ENCODE peak calls at places on chromosomes 2 and 18, in ten cellular contexts. W is PC-3, I is stomach, G is cardiac muscle cell, P is body of pancreas, A is heart left ventricle, U is psoas muscle, L is neural progenitor cell, S is ovary, T is mucosa of descending colon. Z is an unnamed sample. For H3K4me1, the result is how much of the 10 kb centered on the place peaks cover.

GRCh38 chr2:174339971-174340399 is 5.2 kb downstream of the SP9 start:
- DNase-seq in W (peak), I (no peak), G (no peak), P (no peak), A (no peak), U (no peak), L (peak), S (no peak), T (no peak), Z (no peak)

GRCh38 chr2:11434443-11434842 is 31.5 kb downstream of the E2F6 start:
- DNase-seq in W (no peak), I (no peak), G (no peak), P (no peak), A (no peak), U (no peak), L (no peak), S (no peak), T (no peak), Z (no peak)

GRCh38 chr2:229857634-229858033 is 64.2 kb downstream of the TRIP12 start:
- DNase-seq in W (no peak), I (no peak), G (no peak), P (no peak), A (no peak), U (no peak), L (no peak), S (no peak), T (no peak), Z (no peak)

GRCh38 chr18:63299837-63300787 is 19.5 kb downstream of the BCL2 start:
- DNase-seq in W (no peak), I (no peak), G (no peak), P (no peak), A (no peak), U (no peak), L (no peak), S (no peak), T (no peak), Z (no peak)

GRCh38 chr2:191171708-191172355 is 21.0 kb upstream of the STAT4 start:
- DNase-seq in W (peak), I (no peak), G (peak), P (peak), A (no peak), U (no peak), L (peak), S (no peak), T (no peak), Z (no peak)

GRCh38 chr2:15636972-15637785 is 45.5 kb downstream of the DDX1 start:
- DNase-seq in W (peak), I (peak), G (peak), P (peak), A (peak), U (peak), L (peak), S (peak), T (no peak), Z (peak)

GRCh38 chr2:8650256-8650655 is 31.6 kb upstream of the ID2 start:
- DNase-seq in W (no peak), I (no peak), G (no peak), P (no peak), A (no peak), U (no peak), L (no peak), S (no peak), T (no peak), Z (no peak)

GRCh38 chr2:189056200-189057106 is 82.3 kb downstream of the COL3A1 start:
- DNase-seq in W (no peak), I (no peak), G (no peak), P (no peak), A (no peak), U (no peak), L (no peak), S (no peak), T (no peak), Z (no peak)

GRCh38 chr2:9388950-9389911 is 34.1 kb downstream of the ITGB1BP1 start:
- DNase-seq in W (no peak), I (no peak), G (no peak), P (no peak), A (no peak), U (no peak), L (no peak), S (no peak), T (no peak), Z (no peak)

GRCh38 chr2:177245010-177245422 is 19.5 kb downstream of the NFE2L2 start:
- DNase-seq in W (no peak), I (no peak), G (peak), P (no peak), A (no peak), U (no peak), L (no peak), S (no peak), T (no peak), Z (no peak)

GRCh38 chr2:183868153-183868552 is 730.2 kb upstream of the ZNF804A start:
- DNase-seq in W (peak), I (no peak), G (no peak), P (no peak), A (no peak), U (no peak), L (no peak), S (no peak), T (no peak), Z (no peak)

GRCh38 chr18:51092097-51092496 is 62.1 kb downstream of the SMAD4 start:
- DNase-seq in W (no peak), I (no peak), G (no peak), P (no peak), A (no peak), U (no peak), L (no peak), S (no peak), T (no peak), Z (no peak)

GRCh38 chr2:227472265-227473018 is 486 bp downstream of the AGFG1 start:
- DNase-seq in W (peak), I (peak), G (peak), P (peak), A (peak), U (peak), L (peak), S (peak), T (peak), Z (peak)
- H3K4me1 ChIP-seq in W (under half), I (under half), G (under half), P (under half), A (under half), U (under half), L (under half), S (under half), T (under half), Z (under half)

GRCh38 chr2:102040229-102040628 is 48.5 kb downstream of the IL1R2 start:
- DNase-seq in W (no peak), I (no peak), G (no peak), P (no peak), A (no peak), U (no peak), L (no peak), S (no peak), T (no peak), Z (no peak)

GRCh38 chr2:102041351-102041750 is 49.6 kb downstream of the IL1R2 start:
- DNase-seq in W (no peak), I (no peak), G (peak), P (peak), A (no peak), U (no peak), L (no peak), S (no peak), T (no peak), Z (no peak)

GRCh38 chr2:102034683-102035606 is 43.2 kb downstream of the IL1R2 start:
- DNase-seq in W (no peak), I (no peak), G (no peak), P (no peak), A (no peak), U (no peak), L (no peak), S (no peak), T (no peak), Z (no peak)

GRCh38 chr2:102033750-102034682 is 42.3 kb downstream of the IL1R2 start:
- DNase-seq in W (no peak), I (no peak), G (no peak), P (no peak), A (no peak), U (no peak), L (no peak), S (no peak), T (no peak), Z (no peak)

GRCh38 chr2:102037681-102038080 is 45.9 kb downstream of the IL1R2 start:
- DNase-seq in W (no peak), I (no peak), G (peak), P (no peak), A (no peak), U (no peak), L (no peak), S (no peak), T (no peak), Z (no peak)
- H3K4me1 ChIP-seq in W (under half), I (under half), G (under half), P (under half), A (under half), U (under half), L (under half), S (under half), T (under half), Z (under half)

GRCh38 chr2:42954227-42954962 is 162.0 kb upstream of the HAAO start:
- DNase-seq in W (no peak), I (no peak), G (peak), P (no peak), A (no peak), U (peak), L (peak), S (no peak), T (no peak), Z (no peak)
- H3K4me1 ChIP-seq in W (under half), I (under half), G (under half), P (under half), A (half or more), U (under half), L (under half), S (under half), T (under half), Z (under half)

GRCh38 chr2:222912117-222912516 is 51.3 kb downstream of the ACSL3 start:
- DNase-seq in W (no peak), I (no peak), G (peak), P (peak), A (no peak), U (no peak), L (no peak), S (no peak), T (no peak), Z (no peak)
- H3K4me1 ChIP-seq in W (under half), I (under half), G (under half), P (under half), A (under half), U (under half), L (under half), S (under half), T (under half), Z (under half)

Z was measured in CD8-positive, alpha-beta T cell.